ENCODE peak calls at places on chromosomes 13 and 19, in seven cellular contexts. One of them, this sample, is unnamed.

GRCh38 chr19:15622991-15623390 is 8.0 kb downstream of the CYP4F8 start:
- DNase-seq in fibroblast of pulmonary artery: no peak
- DNase-seq in BJ: no peak
- DNase-seq in activated B cell treated with CpG ODN at 0.5 μM for 24 hours: no peak
- DNase-seq in Peyer's patch: no peak
- DNase-seq in endodermal cell: no peak
- DNase-seq in hepatocyte: no peak
- DNase-seq in this sample: no peak

GRCh38 chr19:12791345-12792047 is at the start of gene JUNB:
- DNase-seq in endodermal cell: peak; percentile 94
- DNase-seq in Peyer's patch: peak; percentile 97
- DNase-seq in activated B cell treated with CpG ODN at 0.5 μM for 24 hours: peak; percentile 96
- DNase-seq in fibroblast of pulmonary artery: peak; percentile 99
- DNase-seq in BJ: peak; percentile 83
- DNase-seq in hepatocyte: peak; percentile 98
- DNase-seq in this sample: peak; percentile 98

GRCh38 chr13:27661017-27661416 is 39.3 kb downstream of the POLR1D start:
- DNase-seq in hepatocyte: no peak
- DNase-seq in Peyer's patch: no peak
- DNase-seq in BJ: no peak
- DNase-seq in endodermal cell: no peak
- DNase-seq in activated B cell treated with CpG ODN at 0.5 μM for 24 hours: no peak
- DNase-seq in fibroblast of pulmonary artery: no peak
- DNase-seq in this sample: no peak

GRCh38 chr13:86906458-86906857 is 764.7 kb upstream of the SLITRK5 start:
- DNase-seq in Peyer's patch: no peak
- DNase-seq in fibroblast of pulmonary artery: no peak
- DNase-seq in activated B cell treated with CpG ODN at 0.5 μM for 24 hours: no peak
- DNase-seq in endodermal cell: no peak
- DNase-seq in BJ: no peak
- DNase-seq in hepatocyte: no peak
- DNase-seq in this sample: no peak

GRCh38 chr13:75258159-75258782 is 223.7 kb downstream of the TBC1D4 start:
- DNase-seq in Peyer's patch: no peak
- DNase-seq in endodermal cell: no peak
- DNase-seq in hepatocyte: peak; percentile 38
- DNase-seq in activated B cell treated with CpG ODN at 0.5 μM for 24 hours: no peak
- DNase-seq in fibroblast of pulmonary artery: peak; percentile 77
- DNase-seq in BJ: no peak
- DNase-seq in this sample: no peak

GRCh38 chr19:39424934-39425333 is 10.8 kb downstream of the RPS16 start:
- DNase-seq in activated B cell treated with CpG ODN at 0.5 μM for 24 hours: no peak
- DNase-seq in endodermal cell: peak; percentile 39
- DNase-seq in fibroblast of pulmonary artery: no peak
- DNase-seq in hepatocyte: no peak
- DNase-seq in BJ: no peak
- DNase-seq in Peyer's patch: no peak
- DNase-seq in this sample: no peak

GRCh38 chr13:68190826-68191225 is 960.7 kb upstream of the PCDH9 start:
- DNase-seq in hepatocyte: peak; percentile 52
- DNase-seq in fibroblast of pulmonary artery: peak; percentile 7
- DNase-seq in BJ: no peak
- DNase-seq in endodermal cell: no peak
- DNase-seq in Peyer's patch: no peak
- DNase-seq in activated B cell treated with CpG ODN at 0.5 μM for 24 hours: no peak
- DNase-seq in this sample: no peak

GRCh38 chr13:43698743-43699142 is 88.0 kb downstream of the ENOX1 start:
- DNase-seq in endodermal cell: no peak
- DNase-seq in BJ: no peak
- DNase-seq in Peyer's patch: no peak
- DNase-seq in fibroblast of pulmonary artery: peak; percentile 67
- DNase-seq in hepatocyte: peak; percentile 14
- DNase-seq in activated B cell treated with CpG ODN at 0.5 μM for 24 hours: no peak
- DNase-seq in this sample: no peak

GRCh38 chr13:33817513-33817842 is 471 bp upstream of the RFC3 start:
- DNase-seq in endodermal cell: no peak
- DNase-seq in Peyer's patch: no peak
- DNase-seq in activated B cell treated with CpG ODN at 0.5 μM for 24 hours: no peak
- DNase-seq in BJ: no peak
- DNase-seq in hepatocyte: no peak
- DNase-seq in fibroblast of pulmonary artery: no peak
- DNase-seq in this sample: no peak

GRCh38 chr13:100646030-100646673 is 28.4 kb downstream of the TMTC4 start:
- DNase-seq in endodermal cell: peak; percentile 78
- DNase-seq in hepatocyte: peak; percentile 45
- DNase-seq in fibroblast of pulmonary artery: peak; percentile 60
- DNase-seq in activated B cell treated with CpG ODN at 0.5 μM for 24 hours: no peak
- DNase-seq in BJ: no peak
- DNase-seq in Peyer's patch: no peak
- DNase-seq in this sample: no peak

GRCh38 chr13:45873491-45874360 is 22.2 kb upstream of the SIAH3 start:
- DNase-seq in Peyer's patch: no peak
- DNase-seq in BJ: no peak
- DNase-seq in activated B cell treated with CpG ODN at 0.5 μM for 24 hours: no peak
- DNase-seq in hepatocyte: no peak
- DNase-seq in endodermal cell: peak; percentile 56
- DNase-seq in fibroblast of pulmonary artery: peak; percentile 21
- DNase-seq in this sample: no peak

GRCh38 chr19:40503300-40503699 is 36.5 kb downstream of the SPTBN4 start:
- DNase-seq in activated B cell treated with CpG ODN at 0.5 μM for 24 hours: no peak
- DNase-seq in endodermal cell: peak; percentile 54
- DNase-seq in Peyer's patch: no peak
- DNase-seq in hepatocyte: no peak
- DNase-seq in fibroblast of pulmonary artery: no peak
- DNase-seq in BJ: no peak
- DNase-seq in this sample: no peak

GRCh38 chr13:64471916-64472315 is 2758.2 kb downstream of the PCDH9 start:
- DNase-seq in Peyer's patch: no peak
- DNase-seq in activated B cell treated with CpG ODN at 0.5 μM for 24 hours: no peak
- DNase-seq in BJ: no peak
- DNase-seq in fibroblast of pulmonary artery: peak; percentile 73
- DNase-seq in hepatocyte: peak; percentile 37
- DNase-seq in endodermal cell: no peak
- DNase-seq in this sample: no peak

GRCh38 chr13:106104281-106104901 is 431.1 kb downstream of the EFNB2 start:
- DNase-seq in fibroblast of pulmonary artery: peak; percentile 85
- DNase-seq in hepatocyte: peak; percentile 33
- DNase-seq in endodermal cell: no peak
- DNase-seq in BJ: peak; percentile 73
- DNase-seq in Peyer's patch: no peak
- DNase-seq in activated B cell treated with CpG ODN at 0.5 μM for 24 hours: no peak
- DNase-seq in this sample: no peak

GRCh38 chr19:918481-919156 is 1.5 kb downstream of the KISS1R start:
- DNase-seq in hepatocyte: no peak
- DNase-seq in fibroblast of pulmonary artery: no peak
- DNase-seq in endodermal cell: peak; percentile 75
- DNase-seq in activated B cell treated with CpG ODN at 0.5 μM for 24 hours: no peak
- DNase-seq in BJ: no peak
- DNase-seq in Peyer's patch: peak; percentile 52
- DNase-seq in this sample: no peak

DNA sequence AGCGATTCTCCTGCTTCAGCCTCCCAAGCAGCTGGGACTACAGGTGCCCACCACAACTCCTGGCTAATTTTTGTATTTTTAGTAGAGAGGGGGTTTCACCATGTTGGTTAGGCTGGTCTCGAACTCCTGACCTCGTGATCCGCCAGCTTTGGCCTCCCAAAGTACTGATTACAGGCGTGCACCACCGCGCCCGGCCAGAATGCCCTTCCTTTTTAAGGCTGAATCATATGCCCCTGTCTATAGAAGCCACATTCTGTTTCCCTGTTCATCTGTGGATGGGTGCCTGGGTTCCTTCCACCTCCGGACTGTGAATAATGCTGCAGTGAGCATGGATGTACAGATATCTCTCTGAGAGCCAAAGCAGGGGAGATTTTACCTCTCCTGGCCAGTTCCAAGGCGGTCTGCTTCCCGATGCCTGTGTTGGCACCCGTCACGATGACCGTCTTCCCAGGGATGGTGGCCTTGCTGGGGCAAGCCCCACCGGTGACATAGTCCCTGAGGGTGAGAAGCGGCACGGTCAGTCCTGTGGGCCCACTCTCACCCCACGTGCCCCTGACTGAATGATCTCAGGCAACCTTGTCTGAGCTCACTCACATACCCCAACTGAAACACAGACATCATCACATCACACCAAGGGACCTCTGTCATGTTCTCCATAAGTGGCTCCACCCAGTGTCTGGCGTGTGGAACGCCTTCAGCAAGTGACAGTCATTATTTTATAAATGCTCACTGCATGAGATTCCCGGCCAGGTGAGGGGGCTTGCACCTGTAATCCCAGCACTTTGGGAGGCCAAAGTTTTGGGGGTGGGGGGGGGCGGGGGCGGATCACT is 4.0 kb downstream of the RDH13 start:
- DNase-seq in Peyer's patch: no peak
- DNase-seq in BJ: no peak
- DNase-seq in hepatocyte: no peak
- DNase-seq in fibroblast of pulmonary artery: no peak
- DNase-seq in activated B cell treated with CpG ODN at 0.5 μM for 24 hours: no peak
- DNase-seq in endodermal cell: peak; percentile 58
- DNase-seq in this sample: no peak
- TF ChIP-seq CTCF in Peyer's patch: no peak
- TF ChIP-seq CTCF in BJ: no peak
- TF ChIP-seq CTCF in hepatocyte: no peak
- TF ChIP-seq CTCF in fibroblast of pulmonary artery: no peak
- TF ChIP-seq CTCF in activated B cell treated with CpG ODN at 0.5 μM for 24 hours: no peak
- TF ChIP-seq CTCF in endodermal cell: peak; percentile 35
- TF ChIP-seq CTCF in this sample: no peak

GRCh38 chr13:40118337-40118736 is 462.9 kb downstream of the COG6 start:
- DNase-seq in BJ: no peak
- DNase-seq in hepatocyte: no peak
- DNase-seq in Peyer's patch: no peak
- DNase-seq in fibroblast of pulmonary artery: no peak
- DNase-seq in activated B cell treated with CpG ODN at 0.5 μM for 24 hours: no peak
- DNase-seq in endodermal cell: no peak
- DNase-seq in this sample: no peak
- TF ChIP-seq CTCF in BJ: no peak
- TF ChIP-seq CTCF in hepatocyte: no peak
- TF ChIP-seq CTCF in Peyer's patch: no peak
- TF ChIP-seq CTCF in fibroblast of pulmonary artery: no peak
- TF ChIP-seq CTCF in activated B cell treated with CpG ODN at 0.5 μM for 24 hours: no peak
- TF ChIP-seq CTCF in endodermal cell: no peak
- TF ChIP-seq CTCF in this sample: no peak

GRCh38 chr19:42282810-42283247 is 13.8 kb downstream of the CIC start:
- DNase-seq in endodermal cell: peak; percentile 58
- DNase-seq in BJ: no peak
- DNase-seq in fibroblast of pulmonary artery: no peak
- DNase-seq in activated B cell treated with CpG ODN at 0.5 μM for 24 hours: no peak
- DNase-seq in Peyer's patch: no peak
- DNase-seq in hepatocyte: no peak
- DNase-seq in this sample: no peak

GRCh38 chr19:42280761-42281174 is 11.7 kb downstream of the CIC start:
- DNase-seq in Peyer's patch: peak; percentile 52
- DNase-seq in endodermal cell: no peak
- DNase-seq in BJ: no peak
- DNase-seq in hepatocyte: no peak
- DNase-seq in activated B cell treated with CpG ODN at 0.5 μM for 24 hours: no peak
- DNase-seq in fibroblast of pulmonary artery: no peak
- DNase-seq in this sample: no peak

GRCh38 chr19:42282036-42282762 is 13.1 kb downstream of the CIC start:
- DNase-seq in Peyer's patch: no peak
- DNase-seq in hepatocyte: peak; percentile 47
- DNase-seq in endodermal cell: no peak
- DNase-seq in activated B cell treated with CpG ODN at 0.5 μM for 24 hours: no peak
- DNase-seq in BJ: no peak
- DNase-seq in fibroblast of pulmonary artery: no peak
- DNase-seq in this sample: no peak

GRCh38 chr19:42279902-42280760 is 11.1 kb downstream of the CIC start:
- DNase-seq in endodermal cell: peak; percentile 93
- DNase-seq in fibroblast of pulmonary artery: peak; percentile 93
- DNase-seq in activated B cell treated with CpG ODN at 0.5 μM for 24 hours: peak; percentile 81
- DNase-seq in Peyer's patch: peak; percentile 91
- DNase-seq in BJ: no peak
- DNase-seq in hepatocyte: peak; percentile 93
- DNase-seq in this sample: peak; percentile 89

DNA sequence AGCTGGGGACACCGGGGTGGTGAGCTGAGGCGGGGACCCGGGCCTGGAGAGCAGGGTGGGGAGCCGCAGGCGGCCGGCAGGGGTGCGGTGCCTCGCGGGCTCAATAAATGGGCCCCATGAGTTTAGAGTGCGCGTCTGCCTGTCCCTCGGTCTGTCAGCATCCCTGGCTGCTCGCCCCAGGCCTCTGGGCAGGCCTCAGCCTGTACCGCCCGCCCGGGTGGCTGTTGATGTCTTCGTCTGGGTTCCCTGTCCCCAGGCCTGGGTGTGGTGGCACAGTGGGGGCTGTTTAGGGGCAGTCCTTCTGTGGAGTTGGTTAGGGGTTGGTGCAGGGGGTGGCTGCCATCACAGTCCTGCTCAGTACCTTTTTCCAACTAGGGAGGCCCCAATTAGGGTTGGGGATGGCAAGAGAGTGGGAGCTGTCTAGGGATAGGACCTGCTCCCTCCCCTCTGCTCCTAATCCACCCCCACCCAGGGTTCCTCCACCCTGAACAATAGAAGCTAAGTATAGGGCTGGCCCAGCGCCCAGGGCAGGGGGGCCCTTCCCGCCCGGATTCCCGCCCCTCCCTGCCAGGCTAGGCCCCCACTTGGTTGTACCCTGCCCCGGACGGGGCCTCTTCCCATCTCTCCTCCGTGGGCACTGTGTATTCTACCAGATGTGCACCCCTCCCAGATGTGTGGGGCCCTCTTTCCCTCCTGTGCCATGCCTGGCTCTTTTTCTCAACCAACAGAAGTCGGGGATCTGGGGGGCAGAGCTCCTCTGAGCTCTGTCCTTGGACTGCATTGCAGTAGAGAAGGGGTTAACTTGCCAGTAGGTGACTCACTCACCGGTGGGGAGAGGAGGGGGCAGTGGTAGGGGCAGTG is 12.4 kb downstream of the CIC start:
- DNase-seq in fibroblast of pulmonary artery: peak; percentile 61
- DNase-seq in hepatocyte: peak; percentile 81
- DNase-seq in BJ: no peak
- DNase-seq in Peyer's patch: no peak
- DNase-seq in endodermal cell: peak; percentile 83
- DNase-seq in activated B cell treated with CpG ODN at 0.5 μM for 24 hours: peak; percentile 34
- DNase-seq in this sample: no peak
- TF ChIP-seq CTCF in fibroblast of pulmonary artery: no peak
- TF ChIP-seq CTCF in hepatocyte: no peak
- TF ChIP-seq CTCF in BJ: no peak
- TF ChIP-seq CTCF in Peyer's patch: no peak
- TF ChIP-seq CTCF in endodermal cell: no peak
- TF ChIP-seq CTCF in activated B cell treated with CpG ODN at 0.5 μM for 24 hours: no peak
- TF ChIP-seq CTCF in this sample: no peak

DNA sequence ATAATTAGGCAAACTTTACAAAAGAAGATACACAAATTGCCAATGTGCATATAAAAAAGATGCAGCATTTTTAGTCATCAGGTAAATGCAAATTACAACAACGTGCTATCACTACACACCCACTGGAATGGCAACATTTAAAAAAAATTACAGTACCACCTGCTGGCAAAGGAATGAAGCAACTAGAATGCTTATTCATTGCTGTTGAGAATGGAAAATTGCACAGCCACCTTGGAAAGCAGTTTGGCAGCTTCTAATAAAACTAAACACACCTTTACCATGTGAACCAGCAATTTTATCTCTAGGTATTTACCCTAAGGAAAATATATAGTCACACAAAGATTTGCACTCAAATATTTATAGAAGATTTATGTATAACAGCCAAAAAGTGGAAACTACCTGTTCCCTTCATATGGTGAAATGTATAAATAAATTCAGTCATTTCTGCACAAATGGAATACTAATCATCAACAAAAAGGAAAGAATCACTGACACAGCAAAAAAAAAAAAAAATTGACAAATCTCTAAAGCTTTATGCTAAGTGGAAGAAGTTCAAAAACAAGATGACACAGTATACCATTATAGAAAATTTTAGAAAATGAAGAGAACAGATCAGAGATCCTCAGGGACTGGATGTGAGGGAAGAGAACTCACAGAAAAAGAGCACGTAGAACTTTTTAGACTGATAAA is 30.3 kb downstream of the OXGR1 start:
- DNase-seq in BJ: no peak
- DNase-seq in activated B cell treated with CpG ODN at 0.5 μM for 24 hours: no peak
- DNase-seq in Peyer's patch: no peak
- DNase-seq in endodermal cell: no peak
- DNase-seq in hepatocyte: no peak
- DNase-seq in fibroblast of pulmonary artery: no peak
- DNase-seq in this sample: no peak
- TF ChIP-seq CTCF in BJ: no peak
- TF ChIP-seq CTCF in activated B cell treated with CpG ODN at 0.5 μM for 24 hours: no peak
- TF ChIP-seq CTCF in Peyer's patch: no peak
- TF ChIP-seq CTCF in endodermal cell: no peak
- TF ChIP-seq CTCF in hepatocyte: no peak
- TF ChIP-seq CTCF in fibroblast of pulmonary artery: peak; percentile 7
- TF ChIP-seq CTCF in this sample: no peak

This sample was measured in lower lobe of right lung.